ENCODE peak calls at places on chromosomes 7 and 10, in four cellular contexts. M is endodermal cell, E is heart left ventricle, A is MM.1S. T is an unnamed sample.

GRCh38 chr7:2948794-2949193 is 94.9 kb downstream of the CARD11 start:
- DNase-seq in M (no peak), E (no peak), A (no peak), T (no peak)

GRCh38 chr7:22563115-22563514 is 63.1 kb upstream of the STEAP1B start:
- DNase-seq in M (peak; percentile 63), E (no peak), A (peak; percentile 76), T (no peak)

GRCh38 chr7:55363386-55364170 is 1.6 kb upstream of the LANCL2 start:
- DNase-seq in M (no peak), E (no peak), A (no peak), T (no peak)

GRCh38 chr10:34723746-34724145 is 91.3 kb downstream of the PARD3 start:
- DNase-seq in M (no peak), E (peak; percentile 54), A (peak; percentile 78), T (peak; percentile 19)

GRCh38 chr10:118339096-118339495 is 3.0 kb downstream of the FAM204A start:
- DNase-seq in M (no peak), E (peak; percentile 25), A (no peak), T (no peak)

GRCh38 chr10:63376560-63377304 is 89.0 kb downstream of the JMJD1C start:
- DNase-seq in M (no peak), E (no peak), A (peak; percentile 73), T (no peak)

GRCh38 chr10:13758302-13758701 is 171.5 kb downstream of the PRPF18 start:
- DNase-seq in M (peak; percentile 66), E (no peak), A (no peak), T (peak; percentile 48)

GRCh38 chr7:85191383-85191782 is 4.5 kb upstream of the SEMA3D start:
- DNase-seq in M (no peak), E (no peak), A (peak; percentile 19), T (no peak)

GRCh38 chr7:12646139-12646538 is 41.3 kb upstream of the ARL4A start:
- DNase-seq in M (no peak), E (no peak), A (no peak), T (no peak)

GRCh38 chr7:130242198-130243014 is 24.3 kb upstream of the CPA2 start:
- DNase-seq in M (peak; percentile 90), E (peak; percentile 44), A (peak; percentile 57), T (peak; percentile 43)

GRCh38 chr7:124881981-124882380 is 47.6 kb downstream of the POT1 start:
- DNase-seq in M (no peak), E (no peak), A (no peak), T (no peak)

GRCh38 chr10:112435013-112435619 is 11.6 kb downstream of the ZDHHC6 start:
- DNase-seq in M (no peak), E (no peak), A (peak; percentile 31), T (no peak)

GRCh38 chr10:133335238-133336122 is 1.2 kb downstream of the CALY start:
- DNase-seq in M (peak; percentile 84), E (peak; percentile 57), A (no peak), T (peak; percentile 65)

GRCh38 chr7:132390705-132391104 is 185.6 kb downstream of the PLXNA4 start:
- DNase-seq in M (no peak), E (no peak), A (no peak), T (no peak)

GRCh38 chr7:21028186-21028989 is 241.7 kb upstream of the SP8 start:
- DNase-seq in M (peak; percentile 49), E (no peak), A (no peak), T (no peak)

GRCh38 chr10:117609095-117609821 is 66.7 kb downstream of the EMX2 start:
- DNase-seq in M (no peak), E (peak; percentile 22), A (no peak), T (no peak)

GRCh38 chr10:13684252-13684791 is 97.6 kb downstream of the PRPF18 start:
- DNase-seq in M (no peak), E (peak; percentile 89), A (no peak), T (peak; percentile 20)

GRCh38 chr10:49649294-49649693 is 30.2 kb upstream of the C10orf53 start:
- DNase-seq in M (peak; percentile 77), E (no peak), A (no peak), T (no peak)

GRCh38 chr10:807163-807957 is 117.9 kb upstream of the DIP2C start:
- DNase-seq in M (no peak), E (no peak), A (no peak), T (no peak)

GRCh38 chr7:91089382-91089963 is 174.8 kb upstream of the FZD1 start:
- DNase-seq in M (no peak), E (no peak), A (peak; percentile 13), T (no peak)

GRCh38 chr10:29797616-29798015 is 162.8 kb upstream of the SVIL start:
- DNase-seq in M (no peak), E (no peak), A (no peak), T (no peak)

GRCh38 chr7:26497801-26498596 is 206.3 kb downstream of the SNX10 start:
- DNase-seq in M (no peak), E (no peak), A (no peak), T (no peak)

GRCh38 chr10:91163269-91163708 is 57.2 kb upstream of the PCGF5 start:
- DNase-seq in M (peak; percentile 82), E (peak; percentile 77), A (peak; percentile 74), T (peak; percentile 49)

GRCh38 chr10:31940839-31941653 is 12.4 kb upstream of the ARHGAP12 start:
- DNase-seq in M (no peak), E (no peak), A (no peak), T (no peak)

GRCh38 chr7:149856583-149856982 is 17.2 kb upstream of the ATP6V0E2 start:
- DNase-seq in M (no peak), E (no peak), A (no peak), T (no peak)

GRCh38 chr7:111047595-111047994 is 43.3 kb upstream of the LRRN3 start:
- DNase-seq in M (no peak), E (no peak), A (no peak), T (no peak)

GRCh38 chr7:71325151-71325550 is 193.2 kb downstream of the GALNT17 start:
- DNase-seq in M (peak; percentile 76), E (no peak), A (no peak), T (peak; percentile 18)

GRCh38 chr10:122301055-122301810 is 30.1 kb downstream of the BTBD16 start:
- DNase-seq in M (no peak), E (no peak), A (no peak), T (no peak)
- H3K27ac ChIP-seq in M (no peak overlapping the region), E (no peak overlapping the region), A (no peak overlapping the region), T (no peak overlapping the region)

GRCh38 chr7:150992833-150993302 is 2.1 kb downstream of the NOS3 start:
- DNase-seq in M (peak; percentile 92), E (peak; percentile 76), A (no peak), T (peak; percentile 68)
- H3K4me3 ChIP-seq in M (no peak overlapping the region), E (no peak overlapping the region), A (no peak overlapping the region), T (no peak overlapping the region)

GRCh38 chr10:103590744-103591291 is 97.3 kb downstream of the NEURL1 start:
- DNase-seq in M (no peak), E (no peak), A (no peak), T (no peak)

GRCh38 chr10:103594326-103594725 is 100.8 kb downstream of the NEURL1 start:
- DNase-seq in M (no peak), E (no peak), A (no peak), T (no peak)

GRCh38 chr10:103595933-103596726 is 102.6 kb downstream of the NEURL1 start:
- DNase-seq in M (no peak), E (no peak), A (no peak), T (no peak)

GRCh38 chr10:103592186-103593021 is 98.9 kb downstream of the NEURL1 start:
- DNase-seq in M (peak; percentile 88), E (no peak), A (peak; percentile 42), T (peak; percentile 70)

GRCh38 chr10:103593022-103593570 is 99.6 kb downstream of the NEURL1 start:
- DNase-seq in M (no peak), E (no peak), A (no peak), T (no peak)
- TF ChIP-seq CTCF in M (no peak), E (no peak), A (no peak), T (no peak)

DNA sequence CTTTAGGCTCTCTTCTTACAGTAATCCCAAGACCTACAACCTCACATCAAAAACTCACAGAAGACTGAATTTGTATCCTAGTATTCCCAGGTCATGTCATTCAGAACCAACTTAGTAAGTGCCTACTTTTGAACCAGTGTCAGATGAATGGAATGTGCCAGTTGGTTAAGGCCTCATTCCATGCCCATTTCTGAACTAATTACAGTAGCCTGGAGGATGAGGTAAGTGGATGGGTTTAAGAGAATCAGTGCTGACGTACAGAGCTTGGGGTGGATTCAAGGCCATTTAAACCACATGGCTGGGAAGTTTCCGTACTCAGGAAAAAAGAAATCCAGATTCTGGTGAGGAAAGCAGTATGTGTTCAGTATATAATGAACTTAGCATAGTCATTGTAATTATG is 21.9 kb upstream of the FOXP2 start:
- DNase-seq in M (no peak), E (no peak), A (no peak), T (no peak)
- H3K27ac ChIP-seq in M (no peak overlapping the region), E (peak overlapping the region; percentile 43), A (no peak overlapping the region), T (no peak overlapping the region)

DNA sequence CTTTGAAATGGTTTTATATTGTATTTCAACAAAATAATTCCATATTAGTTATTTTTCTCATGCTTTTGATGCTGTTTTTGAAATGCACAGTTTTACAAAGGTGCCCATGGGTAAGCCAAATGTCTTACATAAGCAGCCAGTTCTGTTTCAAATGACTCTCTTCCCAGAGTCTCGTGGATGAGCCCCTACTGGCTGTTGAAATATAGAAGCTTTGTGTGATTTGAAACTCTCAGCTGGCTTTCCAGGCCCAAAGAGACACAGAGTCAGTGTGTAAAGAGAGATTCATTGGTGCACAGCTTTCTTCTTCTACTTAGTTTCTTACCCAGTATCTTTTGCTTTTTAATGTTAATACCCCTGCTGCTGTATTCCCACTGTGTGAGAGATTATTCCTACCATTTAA is 415.4 kb downstream of the THSD7A start:
- DNase-seq in M (no peak), E (no peak), A (no peak), T (no peak)
- H3K4me3 ChIP-seq in M (no peak overlapping the region), E (no peak overlapping the region), A (no peak overlapping the region), T (no peak overlapping the region)

GRCh38 chr10:71221586-71222202 is 9.3 kb downstream of the UNC5B start:
- DNase-seq in M (peak; percentile 20), E (no peak), A (no peak), T (no peak)

GRCh38 chr10:71220689-71221540 is 8.5 kb downstream of the UNC5B start:
- DNase-seq in M (peak; percentile 42), E (peak; percentile 18), A (no peak), T (no peak)

GRCh38 chr10:71223365-71224058 is 11.1 kb downstream of the UNC5B start:
- DNase-seq in M (peak; percentile 43), E (peak; percentile 14), A (no peak), T (no peak)

GRCh38 chr10:71219918-71220688 is 7.7 kb downstream of the UNC5B start:
- DNase-seq in M (peak; percentile 18), E (no peak), A (no peak), T (no peak)

GRCh38 chr10:71222541-71223364 is 10.4 kb downstream of the UNC5B start:
- DNase-seq in M (peak; percentile 84), E (peak; percentile 17), A (no peak), T (peak; percentile 88)
- TF ChIP-seq CTCF in M (peak; percentile 67), E (no peak), A (no peak), T (peak; percentile 73)

GRCh38 chr7:158420591-158421340 is 166.9 kb downstream of the PTPRN2 start:
- DNase-seq in M (peak; percentile 19), E (no peak), A (no peak), T (no peak)

GRCh38 chr7:158419238-158419785 is 168.3 kb downstream of the PTPRN2 start:
- DNase-seq in M (peak; percentile 9), E (no peak), A (no peak), T (no peak)

GRCh38 chr7:158413962-158414961 is 173.4 kb downstream of the PTPRN2 start:
- DNase-seq in M (peak; percentile 49), E (no peak), A (no peak), T (peak; percentile 3)

GRCh38 chr7:158415316-158415715 is 172.3 kb downstream of the PTPRN2 start:
- DNase-seq in M (peak; percentile 11), E (no peak), A (no peak), T (no peak)

GRCh38 chr7:158416283-158416933 is 171.2 kb downstream of the PTPRN2 start:
- DNase-seq in M (peak; percentile 49), E (no peak), A (no peak), T (peak; percentile 9)
- H3K27ac ChIP-seq in M (no peak overlapping the region), E (no peak overlapping the region), A (no peak overlapping the region), T (no peak overlapping the region)

T was measured in WERI-Rb-1.